ENCODE peak calls at places on chromosomes 11 and 22, in four cellular contexts. One of them, this sample, is unnamed. For H3K9me3, the result is how much of the 10 kb centered on the place peaks cover.

GRCh38 chr11:44627911-44628729 is 62.7 kb downstream of the CD82 start:
- DNase-seq in Caco-2: no peak
- DNase-seq in adrenal gland: peak
- DNase-seq in heart right ventricle: peak
- DNase-seq in this sample: peak

GRCh38 chr11:56740107-56740506 is 8.4 kb downstream of the OR9G4 start:
- DNase-seq in Caco-2: no peak
- DNase-seq in adrenal gland: no peak
- DNase-seq in heart right ventricle: no peak
- DNase-seq in this sample: no peak

GRCh38 chr11:2697871-2698270 is 1.9 kb downstream of the KCNQ1OT1 start:
- DNase-seq in Caco-2: no peak
- DNase-seq in adrenal gland: no peak
- DNase-seq in heart right ventricle: no peak
- DNase-seq in this sample: no peak

GRCh38 chr11:94130589-94131362 is 2.1 kb downstream of the PANX1 start:
- DNase-seq in Caco-2: no peak
- DNase-seq in adrenal gland: peak
- DNase-seq in heart right ventricle: no peak
- DNase-seq in this sample: peak

GRCh38 chr11:70436501-70436860 is 38.2 kb downstream of the CTTN start:
- DNase-seq in Caco-2: no peak
- DNase-seq in adrenal gland: no peak
- DNase-seq in heart right ventricle: no peak
- DNase-seq in this sample: no peak

GRCh38 chr22:22616636-22617035 is 27.8 kb upstream of the GGTLC2 start:
- DNase-seq in Caco-2: no peak
- DNase-seq in adrenal gland: no peak
- DNase-seq in heart right ventricle: no peak
- DNase-seq in this sample: no peak

GRCh38 chr11:110525883-110526282 is 96.1 kb downstream of the FDX1 start:
- DNase-seq in Caco-2: no peak
- DNase-seq in adrenal gland: peak
- DNase-seq in heart right ventricle: no peak
- DNase-seq in this sample: peak

GRCh38 chr11:123783536-123783935 is 22.6 kb downstream of the OR6M1 start:
- DNase-seq in Caco-2: no peak
- DNase-seq in adrenal gland: no peak
- DNase-seq in heart right ventricle: no peak
- DNase-seq in this sample: no peak

GRCh38 chr11:103637250-103637649 is 399.2 kb upstream of the DDI1 start:
- DNase-seq in Caco-2: no peak
- DNase-seq in adrenal gland: no peak
- DNase-seq in heart right ventricle: no peak
- DNase-seq in this sample: no peak
- TF ChIP-seq CTCF in Caco-2: peak
- TF ChIP-seq CTCF in adrenal gland: no peak
- TF ChIP-seq CTCF in heart right ventricle: no peak
- TF ChIP-seq CTCF in this sample: no peak

DNA sequence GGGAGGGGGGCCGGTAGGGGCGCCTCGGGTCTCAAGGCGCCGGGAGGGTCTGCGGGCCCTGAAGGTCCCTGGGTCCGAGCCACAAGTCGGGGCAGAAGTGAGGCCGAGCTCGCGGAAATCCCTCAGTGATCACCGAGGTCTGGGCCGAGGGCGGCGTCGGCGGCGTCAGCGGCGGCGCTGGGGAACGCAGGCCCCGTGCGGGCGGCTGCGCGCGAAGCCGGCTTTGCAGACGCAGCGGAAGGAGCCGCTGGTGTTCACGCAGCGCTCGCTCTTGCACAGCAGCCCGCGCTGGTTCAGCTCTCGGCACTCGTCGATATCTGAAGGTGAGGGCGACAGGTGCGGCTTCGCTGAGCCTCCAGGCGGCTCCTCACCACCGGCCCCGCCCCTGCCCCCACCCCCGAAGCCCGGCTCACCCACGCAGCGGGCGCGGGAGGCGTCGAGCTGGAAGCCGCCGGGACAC is 14.1 kb downstream of the SCYL1 start:
- DNase-seq in Caco-2: no peak
- DNase-seq in adrenal gland: no peak
- DNase-seq in heart right ventricle: no peak
- DNase-seq in this sample: no peak
- H3K9me3 ChIP-seq in Caco-2: under half
- H3K9me3 ChIP-seq in adrenal gland: under half
- H3K9me3 ChIP-seq in heart right ventricle: under half
- H3K9me3 ChIP-seq in this sample: under half

GRCh38 chr11:125389339-125390166 is 106.5 kb downstream of the FEZ1 start:
- DNase-seq in Caco-2: no peak
- DNase-seq in adrenal gland: no peak
- DNase-seq in heart right ventricle: no peak
- DNase-seq in this sample: no peak

GRCh38 chr11:125394306-125394705 is 101.8 kb downstream of the FEZ1 start:
- DNase-seq in Caco-2: no peak
- DNase-seq in adrenal gland: no peak
- DNase-seq in heart right ventricle: no peak
- DNase-seq in this sample: no peak

GRCh38 chr11:125397421-125397820 is 98.6 kb downstream of the FEZ1 start:
- DNase-seq in Caco-2: no peak
- DNase-seq in adrenal gland: no peak
- DNase-seq in heart right ventricle: no peak
- DNase-seq in this sample: no peak

GRCh38 chr11:125390949-125391348 is 105.1 kb downstream of the FEZ1 start:
- DNase-seq in Caco-2: no peak
- DNase-seq in adrenal gland: no peak
- DNase-seq in heart right ventricle: no peak
- DNase-seq in this sample: no peak

GRCh38 chr11:125393331-125393730 is 102.7 kb downstream of the FEZ1 start:
- DNase-seq in Caco-2: peak
- DNase-seq in adrenal gland: no peak
- DNase-seq in heart right ventricle: no peak
- DNase-seq in this sample: no peak
- TF ChIP-seq CTCF in Caco-2: no peak
- TF ChIP-seq CTCF in adrenal gland: no peak
- TF ChIP-seq CTCF in heart right ventricle: no peak
- TF ChIP-seq CTCF in this sample: no peak

GRCh38 chr22:48612077-48612995 is 1215.3 kb downstream of the BRD1 start:
- DNase-seq in Caco-2: no peak
- DNase-seq in adrenal gland: no peak
- DNase-seq in heart right ventricle: no peak
- DNase-seq in this sample: no peak
- H3K9me3 ChIP-seq in Caco-2: under half
- H3K9me3 ChIP-seq in adrenal gland: under half
- H3K9me3 ChIP-seq in heart right ventricle: under half
- H3K9me3 ChIP-seq in this sample: under half

GRCh38 chr22:19554834-19555404 is 30.7 kb upstream of the CLDN5 start:
- DNase-seq in Caco-2: peak
- DNase-seq in adrenal gland: peak
- DNase-seq in heart right ventricle: no peak
- DNase-seq in this sample: no peak
- TF ChIP-seq CTCF in Caco-2: no peak
- TF ChIP-seq CTCF in adrenal gland: no peak
- TF ChIP-seq CTCF in heart right ventricle: no peak
- TF ChIP-seq CTCF in this sample: no peak

This sample was measured in uterus.